ENCODE peak calls at places on chromosomes 5 and 9, in four cellular contexts. U is psoas muscle, V is esophagus squamous epithelium, Y is natural killer cell. A is an unnamed sample.

GRCh38 chr9:118459832-118460425 is 755.7 kb downstream of the TLR4 start:
- DNase-seq in U (no peak), V (no peak), Y (no peak), A (no peak)

GRCh38 chr5:140344683-140345423 is 1.6 kb downstream of the HBEGF start:
- DNase-seq in U (peak), V (no peak), Y (no peak), A (no peak)

GRCh38 chr9:113572076-113572861 is 108.7 kb downstream of the RGS3 start:
- DNase-seq in U (peak), V (no peak), Y (no peak), A (no peak)

GRCh38 chr9:2159521-2160417 is 144.6 kb downstream of the SMARCA2 start:
- DNase-seq in U (no peak), V (no peak), Y (no peak), A (no peak)

GRCh38 chr5:144162686-144163085 is 7.8 kb downstream of the YIPF5 start:
- DNase-seq in U (no peak), V (no peak), Y (no peak), A (no peak)

GRCh38 chr9:129624168-129624759 is 1.7 kb upstream of the NTMT1 start:
- DNase-seq in U (no peak), V (no peak), Y (peak), A (no peak)

GRCh38 chr9:36141288-36141687 is 4.8 kb downstream of the GLIPR2 start:
- DNase-seq in U (no peak), V (no peak), Y (no peak), A (no peak)

GRCh38 chr5:116614603-116614920 is 39.9 kb upstream of the SEMA6A start:
- DNase-seq in U (no peak), V (no peak), Y (no peak), A (no peak)

GRCh38 chr9:124749284-124749683 is 21.8 kb downstream of the NR6A1 start:
- DNase-seq in U (no peak), V (no peak), Y (no peak), A (no peak)

GRCh38 chr5:177362102-177362868 is 4.6 kb downstream of the RGS14 start:
- DNase-seq in U (no peak), V (no peak), Y (no peak), A (no peak)

GRCh38 chr5:82748688-82749091 is 328.5 kb downstream of the TMEM167A start:
- DNase-seq in U (no peak), V (no peak), Y (no peak), A (no peak)

GRCh38 chr5:98773464-98774191 is at the start of gene RGMB:
- DNase-seq in U (peak), V (peak), Y (peak), A (peak)
- TF ChIP-seq CTCF in U (no peak), V (no peak), Y (no peak), A (no peak)

DNA sequence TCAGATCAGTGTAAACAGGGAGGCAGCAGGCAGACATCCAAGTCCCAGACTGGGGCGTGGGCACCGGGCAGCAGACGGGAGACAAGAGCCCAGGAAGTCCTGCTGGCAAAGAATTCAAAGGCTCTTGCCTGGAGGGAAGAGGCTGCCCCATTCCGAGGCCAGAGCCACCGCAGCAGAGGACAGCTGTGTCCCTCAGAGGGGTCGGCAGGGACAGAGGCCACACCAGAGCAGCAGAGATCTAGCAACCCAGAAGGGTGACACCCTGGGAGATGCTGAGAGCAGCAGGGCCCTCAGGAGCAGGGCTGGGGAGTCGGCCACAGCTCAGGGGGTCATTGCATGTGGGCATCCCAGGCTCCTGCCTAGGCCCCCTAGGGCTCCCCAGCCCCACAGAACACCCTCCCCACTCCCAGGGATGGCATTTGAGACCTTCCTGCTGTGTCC is 29.1 kb downstream of the ADAMTS2 start:
- DNase-seq in U (peak), V (no peak), Y (no peak), A (peak)
- TF ChIP-seq CTCF in U (no peak), V (no peak), Y (no peak), A (no peak)

DNA sequence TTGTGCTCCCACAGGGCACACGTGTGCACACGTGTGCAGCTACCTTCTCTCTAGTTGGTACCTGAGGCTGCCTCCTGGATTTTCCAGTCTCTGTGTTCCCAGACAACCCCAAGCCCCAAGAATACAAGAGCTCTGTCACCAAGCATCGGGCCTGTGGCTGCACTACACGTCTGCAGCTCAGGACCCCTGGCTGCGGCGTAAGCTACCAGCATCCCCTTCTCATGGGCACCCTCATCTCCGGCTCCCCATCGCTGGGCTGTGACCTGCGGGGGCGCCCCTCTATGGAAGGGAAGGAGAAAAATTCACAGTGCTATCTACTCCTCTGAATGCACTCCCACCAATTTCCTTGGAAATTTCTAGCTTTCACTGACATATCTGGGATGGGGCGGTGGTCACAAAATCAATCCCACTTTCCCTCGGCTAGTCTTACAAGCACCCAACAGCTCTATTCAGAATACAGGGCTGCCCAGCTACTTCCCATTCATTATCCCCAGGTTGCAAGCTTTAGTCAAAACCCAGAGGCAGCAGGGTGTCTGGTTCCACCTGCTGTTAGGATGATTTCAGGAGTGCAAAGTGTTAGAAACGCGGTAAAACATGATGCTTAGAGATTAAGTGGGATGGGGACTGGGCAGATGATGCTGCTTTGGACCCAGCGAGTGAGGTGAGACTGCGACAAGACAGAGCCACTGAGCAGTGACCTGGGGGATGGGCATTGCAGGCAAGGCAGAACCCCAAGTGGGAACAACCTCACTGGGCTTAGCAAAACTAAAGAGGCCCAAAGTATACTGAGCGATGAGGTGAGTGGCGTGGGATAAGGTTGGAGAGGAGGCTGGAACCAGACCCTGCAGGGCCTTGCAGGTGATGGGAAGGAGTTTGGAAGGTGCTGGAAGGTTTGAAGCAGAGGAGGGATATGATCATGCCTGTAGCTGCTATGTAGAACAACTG is 121.7 kb downstream of the KCNIP1 start:
- DNase-seq in U (no peak), V (no peak), Y (no peak), A (no peak)
- TF ChIP-seq CTCF in U (no peak), V (no peak), Y (no peak), A (no peak)

GRCh38 chr5:143002459-143003327 is 232.5 kb downstream of the ARHGAP26 start:
- DNase-seq in U (no peak), V (peak), Y (peak), A (peak)
- TF ChIP-seq CTCF in U (peak), V (peak), Y (peak), A (peak)

GRCh38 chr5:172941067-172941516 is 18.1 kb upstream of the RPL26L1 start:
- DNase-seq in U (no peak), V (no peak), Y (no peak), A (no peak)

GRCh38 chr5:172939561-172939960 is 19.7 kb upstream of the RPL26L1 start:
- DNase-seq in U (no peak), V (no peak), Y (no peak), A (no peak)

GRCh38 chr5:172936441-172936840 is 22.8 kb upstream of the RPL26L1 start:
- DNase-seq in U (no peak), V (no peak), Y (no peak), A (no peak)

GRCh38 chr5:172940242-172941066 is 18.8 kb upstream of the RPL26L1 start:
- DNase-seq in U (no peak), V (no peak), Y (no peak), A (no peak)

GRCh38 chr5:172939045-172939444 is 20.2 kb upstream of the RPL26L1 start:
- DNase-seq in U (no peak), V (no peak), Y (no peak), A (no peak)
- TF ChIP-seq CTCF in U (peak), V (no peak), Y (no peak), A (no peak)

DNA sequence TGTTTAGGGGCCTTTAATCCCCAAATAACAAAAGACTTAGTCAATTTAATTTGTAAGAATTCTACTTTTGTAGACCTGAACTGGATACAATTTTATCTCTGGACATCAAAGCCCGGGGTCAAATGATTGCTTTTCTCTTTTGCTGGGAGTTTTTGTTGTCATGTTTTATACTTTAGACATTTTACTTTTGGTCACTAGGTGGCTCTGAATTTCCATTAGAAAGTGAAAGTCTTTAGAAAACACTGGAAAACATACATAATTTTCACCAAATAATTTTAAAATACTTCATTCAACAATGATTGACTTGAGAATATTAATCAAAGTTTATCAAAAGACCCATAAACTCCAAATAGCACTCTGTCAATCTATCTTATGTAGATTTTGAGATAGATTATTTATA is 2.8 kb upstream of the PCA3 start:
- DNase-seq in U (no peak), V (no peak), Y (no peak), A (no peak)
- TF ChIP-seq CTCF in U (no peak), V (no peak), Y (no peak), A (peak)

GRCh38 chr5:180860273-180860886 is 696 bp downstream of the ZFP62 start:
- DNase-seq in U (no peak), V (no peak), Y (peak), A (no peak)
- TF ChIP-seq CTCF in U (peak), V (peak), Y (peak), A (no peak)

DNA sequence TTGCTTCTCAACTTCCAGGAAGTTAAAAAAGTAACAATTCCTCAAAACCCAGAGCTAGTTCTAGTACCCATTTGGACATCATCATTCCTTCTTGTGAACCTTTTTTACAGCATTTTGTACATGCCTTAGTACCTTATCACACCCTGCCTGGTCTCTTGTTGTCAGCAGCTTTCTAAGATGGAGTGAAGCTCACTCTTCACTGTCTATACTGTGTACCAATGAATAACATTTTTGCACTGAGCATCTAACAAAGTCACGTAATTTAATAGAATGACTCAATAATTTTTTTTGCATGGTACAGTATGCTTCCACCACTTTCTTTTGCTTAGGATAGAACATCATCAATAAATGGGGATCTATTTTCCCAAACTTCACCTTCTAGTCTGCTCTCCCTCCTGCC is 29.8 kb downstream of the ALDH1A1 start:
- DNase-seq in U (no peak), V (no peak), Y (no peak), A (no peak)
- TF ChIP-seq CTCF in U (no peak), V (no peak), Y (no peak), A (no peak)

A was measured in CD14-positive monocyte.